ENCODE peak calls at places on chromosomes 7 and 10, in seven cellular contexts. One of them, this sample, is unnamed.

GRCh38 chr10:15210521-15210920 is 42.0 kb upstream of the NMT2 start:
- DNase-seq in H9: no peak
- DNase-seq in mesendoderm: no peak
- DNase-seq in IMR-90: no peak
- DNase-seq in H1: no peak
- DNase-seq in trophoblast cell: no peak
- DNase-seq in mesenchymal stem cell: no peak
- DNase-seq in this sample: no peak

GRCh38 chr7:158411232-158411950 is 176.2 kb downstream of the PTPRN2 start:
- DNase-seq in H9: no peak
- DNase-seq in mesendoderm: no peak
- DNase-seq in IMR-90: no peak
- DNase-seq in H1: no peak
- DNase-seq in trophoblast cell: no peak
- DNase-seq in mesenchymal stem cell: no peak
- DNase-seq in this sample: no peak

GRCh38 chr7:122802211-122802833 is 83.9 kb downstream of the CADPS2 start:
- DNase-seq in H9: peak
- DNase-seq in mesendoderm: peak
- DNase-seq in IMR-90: no peak
- DNase-seq in H1: no peak
- DNase-seq in trophoblast cell: peak
- DNase-seq in mesenchymal stem cell: no peak
- DNase-seq in this sample: no peak

GRCh38 chr7:41058986-41059741 is 643.7 kb downstream of the INHBA start:
- DNase-seq in H9: peak
- DNase-seq in mesendoderm: peak
- DNase-seq in IMR-90: peak
- DNase-seq in H1: peak
- DNase-seq in trophoblast cell: no peak
- DNase-seq in mesenchymal stem cell: peak
- DNase-seq in this sample: no peak

GRCh38 chr7:108328174-108328651 is 128.0 kb downstream of the NRCAM start:
- DNase-seq in H9: peak
- DNase-seq in mesendoderm: no peak
- DNase-seq in IMR-90: no peak
- DNase-seq in H1: no peak
- DNase-seq in trophoblast cell: no peak
- DNase-seq in mesenchymal stem cell: no peak
- DNase-seq in this sample: peak

GRCh38 chr7:28018446-28018845 is 162.1 kb downstream of the JAZF1 start:
- DNase-seq in H9: no peak
- DNase-seq in mesendoderm: no peak
- DNase-seq in IMR-90: peak
- DNase-seq in H1: no peak
- DNase-seq in trophoblast cell: no peak
- DNase-seq in mesenchymal stem cell: no peak
- DNase-seq in this sample: no peak

GRCh38 chr7:23298141-23298851 is 843 bp upstream of the MALSU1 start:
- DNase-seq in H9: no peak
- DNase-seq in mesendoderm: no peak
- DNase-seq in IMR-90: peak
- DNase-seq in H1: no peak
- DNase-seq in trophoblast cell: peak
- DNase-seq in mesenchymal stem cell: no peak
- DNase-seq in this sample: no peak

GRCh38 chr7:1618475-1618874 is 48.6 kb upstream of the PSMG3 start:
- DNase-seq in H9: no peak
- DNase-seq in mesendoderm: no peak
- DNase-seq in IMR-90: no peak
- DNase-seq in H1: no peak
- DNase-seq in trophoblast cell: no peak
- DNase-seq in mesenchymal stem cell: no peak
- DNase-seq in this sample: no peak

GRCh38 chr7:31648288-31648687 is 38.7 kb upstream of the PPP1R17 start:
- DNase-seq in H9: no peak
- DNase-seq in mesendoderm: peak
- DNase-seq in IMR-90: peak
- DNase-seq in H1: no peak
- DNase-seq in trophoblast cell: no peak
- DNase-seq in mesenchymal stem cell: peak
- DNase-seq in this sample: no peak

GRCh38 chr7:130529417-130529816 is 37.5 kb downstream of the MEST start:
- DNase-seq in H9: no peak
- DNase-seq in mesendoderm: no peak
- DNase-seq in IMR-90: no peak
- DNase-seq in H1: no peak
- DNase-seq in trophoblast cell: peak
- DNase-seq in mesenchymal stem cell: peak
- DNase-seq in this sample: no peak

GRCh38 chr10:48981310-48981907 is 41.8 kb upstream of the LRRC18 start:
- DNase-seq in H9: peak
- DNase-seq in mesendoderm: peak
- DNase-seq in IMR-90: peak
- DNase-seq in H1: peak
- DNase-seq in trophoblast cell: peak
- DNase-seq in mesenchymal stem cell: peak
- DNase-seq in this sample: peak

GRCh38 chr7:43124388-43124787 is 11.9 kb downstream of the HECW1 start:
- DNase-seq in H9: no peak
- DNase-seq in mesendoderm: no peak
- DNase-seq in IMR-90: no peak
- DNase-seq in H1: no peak
- DNase-seq in trophoblast cell: no peak
- DNase-seq in mesenchymal stem cell: no peak
- DNase-seq in this sample: no peak

GRCh38 chr7:3861941-3862340 is 560.9 kb downstream of the SDK1 start:
- DNase-seq in H9: no peak
- DNase-seq in mesendoderm: peak
- DNase-seq in IMR-90: peak
- DNase-seq in H1: no peak
- DNase-seq in trophoblast cell: peak
- DNase-seq in mesenchymal stem cell: peak
- DNase-seq in this sample: no peak

GRCh38 chr10:129993621-129994020 is 29.5 kb upstream of the EBF3 start:
- DNase-seq in H9: no peak
- DNase-seq in mesendoderm: peak
- DNase-seq in IMR-90: peak
- DNase-seq in H1: no peak
- DNase-seq in trophoblast cell: peak
- DNase-seq in mesenchymal stem cell: no peak
- DNase-seq in this sample: no peak

GRCh38 chr10:71671983-71672535 is 47.5 kb downstream of the C10orf105 start:
- DNase-seq in H9: no peak
- DNase-seq in mesendoderm: no peak
- DNase-seq in IMR-90: no peak
- DNase-seq in H1: no peak
- DNase-seq in trophoblast cell: no peak
- DNase-seq in mesenchymal stem cell: no peak
- DNase-seq in this sample: no peak

GRCh38 chr7:39749177-39749576 is 125.8 kb downstream of the RALA start:
- DNase-seq in H9: no peak
- DNase-seq in mesendoderm: no peak
- DNase-seq in IMR-90: peak
- DNase-seq in H1: no peak
- DNase-seq in trophoblast cell: peak
- DNase-seq in mesenchymal stem cell: peak
- DNase-seq in this sample: no peak

GRCh38 chr10:86434651-86435050 is 68.1 kb upstream of the GRID1 start:
- DNase-seq in H9: no peak
- DNase-seq in mesendoderm: no peak
- DNase-seq in IMR-90: no peak
- DNase-seq in H1: no peak
- DNase-seq in trophoblast cell: no peak
- DNase-seq in mesenchymal stem cell: no peak
- DNase-seq in this sample: no peak
- H3K23ac ChIP-seq in H9: no peak
- H3K23ac ChIP-seq in mesendoderm: no peak
- H3K23ac ChIP-seq in IMR-90: no peak
- H3K23ac ChIP-seq in H1: no peak
- H3K23ac ChIP-seq in trophoblast cell: no peak
- H3K23ac ChIP-seq in mesenchymal stem cell: no peak
- H3K23ac ChIP-seq in this sample: no peak

DNA sequence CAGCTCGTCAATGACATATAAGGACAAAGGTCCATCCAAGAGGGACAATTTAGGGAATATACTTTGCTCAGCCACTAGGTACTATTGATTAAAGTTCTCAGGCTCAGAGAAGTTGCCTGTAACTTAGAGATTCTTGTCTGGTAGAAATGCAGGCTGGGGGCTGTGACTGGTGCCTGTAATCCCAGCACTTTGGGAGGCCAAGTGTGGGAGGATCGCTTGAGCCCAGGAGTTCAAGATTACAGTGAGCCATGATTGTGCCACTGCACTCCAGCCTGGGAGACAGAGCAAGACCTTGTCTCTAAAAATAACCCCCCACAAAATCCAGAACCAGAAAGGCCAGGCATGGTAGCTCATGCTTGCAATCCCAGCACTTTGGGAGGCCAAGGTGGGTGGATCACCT is 36.2 kb upstream of the ACTR3B start:
- DNase-seq in H9: no peak
- DNase-seq in mesendoderm: no peak
- DNase-seq in IMR-90: no peak
- DNase-seq in H1: no peak
- DNase-seq in trophoblast cell: no peak
- DNase-seq in mesenchymal stem cell: no peak
- DNase-seq in this sample: no peak
- H3K23ac ChIP-seq in H9: no peak
- H3K23ac ChIP-seq in mesendoderm: no peak
- H3K23ac ChIP-seq in IMR-90: no peak
- H3K23ac ChIP-seq in H1: no peak
- H3K23ac ChIP-seq in trophoblast cell: no peak
- H3K23ac ChIP-seq in mesenchymal stem cell: no peak
- H3K23ac ChIP-seq in this sample: no peak

GRCh38 chr10:113604572-113604971 is 51.7 kb downstream of the HABP2 start:
- DNase-seq in H9: no peak
- DNase-seq in mesendoderm: no peak
- DNase-seq in IMR-90: no peak
- DNase-seq in H1: no peak
- DNase-seq in trophoblast cell: no peak
- DNase-seq in mesenchymal stem cell: no peak
- DNase-seq in this sample: no peak
- H3K23ac ChIP-seq in H9: no peak
- H3K23ac ChIP-seq in mesendoderm: no peak
- H3K23ac ChIP-seq in IMR-90: no peak
- H3K23ac ChIP-seq in H1: no peak
- H3K23ac ChIP-seq in trophoblast cell: no peak
- H3K23ac ChIP-seq in mesenchymal stem cell: no peak
- H3K23ac ChIP-seq in this sample: no peak

GRCh38 chr10:102946992-102947391 is 28.9 kb downstream of the CNNM2 start:
- DNase-seq in H9: no peak
- DNase-seq in mesendoderm: no peak
- DNase-seq in IMR-90: no peak
- DNase-seq in H1: no peak
- DNase-seq in trophoblast cell: no peak
- DNase-seq in mesenchymal stem cell: no peak
- DNase-seq in this sample: no peak
- H3K23ac ChIP-seq in H9: no peak
- H3K23ac ChIP-seq in mesendoderm: no peak
- H3K23ac ChIP-seq in IMR-90: no peak
- H3K23ac ChIP-seq in H1: no peak
- H3K23ac ChIP-seq in trophoblast cell: no peak
- H3K23ac ChIP-seq in mesenchymal stem cell: no peak
- H3K23ac ChIP-seq in this sample: no peak